ENCODE peak calls at places on chromosomes 11 and 22, in seven cellular contexts. C is activated CD4-positive, alpha-beta T cell treated with anti-CD3 and anti-CD28 coated beads, Interleukin-2, amount 10 ng/mL, durations not matched to agents 7 days and 5 days; N is T1000; Q is NCI-H1694; H is stimulated activated CD4-positive, alpha-beta T cell treated with anti-CD3 and anti-CD28 coated beads, Interleukin-1b, Interleukin-23, amount 100 ng/mL, for 24 hours; Z is hypothalamus; K is cardiac muscle cell. Y is an unnamed sample.

GRCh38 chr11:115164774-115165173 is 339.4 kb downstream of the CADM1 start:
- DNase-seq in Z (no peak), K (no peak), Q (no peak), H (no peak), C (no peak), N (no peak), Y (no peak)

GRCh38 chr11:113293936-113294335 is 20.4 kb upstream of the TTC12 start:
- DNase-seq in Q (no peak), C (no peak), Z (no peak), H (no peak), N (no peak), K (no peak), Y (no peak)

GRCh38 chr11:2300936-2301630 is 635 bp downstream of the C11orf21 start:
- DNase-seq in H (no peak), N (no peak), Z (no peak), Q (no peak), K (no peak), C (no peak), Y (no peak)

GRCh38 chr22:38122616-38123015 is 12.1 kb upstream of the BAIAP2L2 start:
- DNase-seq in Q (no peak), N (no peak), Z (no peak), C (no peak), H (no peak), K (no peak), Y (no peak)

GRCh38 chr11:92839450-92839849 is 130.0 kb upstream of the MTNR1B start:
- DNase-seq in K (no peak), Q (no peak), N (no peak), Z (no peak), C (no peak), H (no peak), Y (no peak)

GRCh38 chr11:93652161-93652597 is 9.3 kb upstream of the CEP295 start:
- DNase-seq in C (peak), Z (no peak), N (peak), Q (no peak), H (no peak), K (peak), Y (peak)

GRCh38 chr11:93906486-93906885 is 56.1 kb upstream of the VSTM5 start:
- DNase-seq in H (no peak), Z (no peak), C (no peak), Q (no peak), N (no peak), K (no peak), Y (no peak)

GRCh38 chr11:34147581-34147980 is 42.2 kb downstream of the NAT10 start:
- DNase-seq in Z (no peak), K (no peak), H (no peak), N (no peak), Q (no peak), C (no peak), Y (no peak)

GRCh38 chr11:704799-705645 is 1.0 kb upstream of the EPS8L2 start:
- DNase-seq in Q (no peak), K (no peak), N (no peak), C (no peak), Z (no peak), H (no peak), Y (no peak)

GRCh38 chr11:279040-279965 is 1.1 kb downstream of the NLRP6 start:
- DNase-seq in Z (no peak), N (no peak), H (no peak), Q (no peak), C (no peak), K (no peak), Y (no peak)

GRCh38 chr11:65915101-65915820 is 3.6 kb downstream of the C11orf68 start:
- DNase-seq in Z (no peak), H (no peak), Q (no peak), N (no peak), C (no peak), K (no peak), Y (no peak)

GRCh38 chr11:62558669-62559068 is 12.1 kb upstream of the AHNAK start:
- DNase-seq in H (no peak), K (no peak), N (no peak), Z (no peak), Q (no peak), C (no peak), Y (no peak)

GRCh38 chr11:131668867-131669780 is 298.7 kb downstream of the NTM start:
- DNase-seq in C (peak), H (peak), Q (no peak), Z (no peak), K (peak), N (no peak), Y (peak)

GRCh38 chr11:128179049-128179448 is 408.3 kb downstream of the ETS1 start:
- DNase-seq in Q (peak), C (no peak), K (no peak), N (no peak), H (no peak), Z (no peak), Y (no peak)

GRCh38 chr11:1907955-1908354 is 11.5 kb upstream of the TNNT3 start:
- DNase-seq in C (no peak), Q (no peak), K (no peak), H (no peak), N (no peak), Z (no peak), Y (no peak)

GRCh38 chr11:27916541-27917100 is 191.3 kb downstream of the KIF18A start:
- DNase-seq in K (no peak), Q (no peak), N (peak), H (no peak), Z (no peak), C (no peak), Y (no peak)

GRCh38 chr11:111370902-111371578 is 8.0 kb downstream of the POU2AF1 start:
- DNase-seq in K (no peak), C (no peak), Z (no peak), Q (no peak), N (no peak), H (no peak), Y (no peak)

GRCh38 chr22:16824718-16825687 is at the start of gene XKR3:
- DNase-seq in H (no peak), C (peak), Q (no peak), K (no peak), Z (no peak), N (no peak), Y (no peak)

GRCh38 chr22:30452861-30453260 is 19.0 kb downstream of the SEC14L3 start:
- DNase-seq in C (no peak), N (no peak), Z (no peak), K (no peak), Q (no peak), H (no peak), Y (no peak)

GRCh38 chr11:82829101-82829500 is 71.1 kb downstream of the PRCP start:
- DNase-seq in C (no peak), N (no peak), H (no peak), K (no peak), Q (no peak), Z (no peak), Y (no peak)

GRCh38 chr11:89463381-89463780 is 27.8 kb downstream of the NOX4 start:
- DNase-seq in Z (no peak), Q (no peak), C (no peak), K (no peak), H (no peak), N (no peak), Y (no peak)

GRCh38 chr22:33166206-33166605 is 108.0 kb upstream of the SYN3 start:
- DNase-seq in H (no peak), Z (no peak), Q (no peak), K (no peak), N (no peak), C (no peak), Y (no peak)

GRCh38 chr11:64881476-64881875 is 3.1 kb upstream of the EHD1 start:
- DNase-seq in K (no peak), C (no peak), Q (no peak), Z (no peak), H (no peak), N (no peak), Y (no peak)

GRCh38 chr11:62546937-62547625 is 475 bp upstream of the AHNAK start:
- DNase-seq in H (no peak), N (peak), Z (no peak), Q (no peak), C (no peak), K (no peak), Y (no peak)

GRCh38 chr11:8671651-8672062 is 10.8 kb downstream of the TRIM66 start:
- DNase-seq in H (no peak), K (no peak), Q (peak), N (no peak), C (no peak), Z (peak), Y (no peak)

GRCh38 chr11:2447253-2447950 is 2.6 kb downstream of the KCNQ1 start:
- DNase-seq in Z (no peak), N (no peak), C (no peak), H (no peak), K (no peak), Q (no peak), Y (no peak)

GRCh38 chr11:85772700-85773099 is 38.2 kb downstream of the SYTL2 start:
- DNase-seq in H (no peak), K (peak), C (no peak), Q (no peak), Z (no peak), N (no peak), Y (no peak)

GRCh38 chr11:33633251-33634003 is 67.2 kb downstream of the C11orf91 start:
- DNase-seq in H (no peak), Z (no peak), K (no peak), C (no peak), N (peak), Q (no peak), Y (no peak)

GRCh38 chr11:26851696-26852095 is 129.8 kb upstream of the SLC5A12 start:
- DNase-seq in K (no peak), Z (no peak), N (no peak), H (no peak), Q (peak), C (no peak), Y (no peak)

GRCh38 chr11:67320691-67321090 is 17.4 kb downstream of the SSH3 start:
- DNase-seq in N (no peak), K (no peak), Z (no peak), Q (no peak), C (no peak), H (no peak), Y (no peak)

GRCh38 chr22:38756631-38757463 is 1.0 kb upstream of the SUN2 start:
- DNase-seq in K (no peak), Q (no peak), Z (no peak), H (no peak), N (no peak), C (no peak), Y (no peak)

GRCh38 chr11:119585038-119585666 is 143.8 kb downstream of the NECTIN1 start:
- DNase-seq in C (no peak), H (no peak), N (no peak), Q (no peak), Z (no peak), K (peak), Y (peak)

GRCh38 chr11:112770487-112770886 is 190.7 kb upstream of the NCAM1 start:
- DNase-seq in H (no peak), N (no peak), Q (no peak), K (no peak), Z (peak), C (no peak), Y (peak)